ENCODE peak calls at places on chromosomes 12 and 14, in nine cellular contexts. W is activated CD4-positive, CD25-positive, alpha-beta regulatory T cell treated with anti-CD3 and anti-CD28 coated beads, Interleukin-2, amount 50 U/mL, for 72 hours; L is naive B cell; T is ACHN; B is WERI-Rb-1; H is retinal pigment epithelial cell; P is GM04504; J is NCI-H345; N is stimulated activated CD8-positive, alpha-beta memory T cell treated with anti-CD3 and anti-CD28 coated beads, Interleukin-7, amount 100 ng/mL, for 1 hour. G is an unnamed sample.
A peak's percentile ranks its signal among the peaks of the same experiment; 100 is the strongest.

GRCh38 chr12:27667540-27667939 is 28.7 kb upstream of the REP15 start:
- DNase-seq in B (no peak), H (no peak), P (peak; percentile 76), J (no peak), L (no peak), W (no peak), T (no peak), N (no peak), G (no peak)

GRCh38 chr12:111767362-111768158 is 827 bp downstream of the ALDH2 start:
- DNase-seq in P (no peak), N (no peak), J (peak; percentile 20), L (no peak), T (peak; percentile 86), W (no peak), B (no peak), H (no peak), G (peak; percentile 63)

GRCh38 chr12:102891756-102892155 is 25.3 kb downstream of the PAH start:
- DNase-seq in L (no peak), B (peak; percentile 56), J (no peak), H (no peak), P (no peak), W (no peak), N (no peak), T (no peak), G (no peak)

GRCh38 chr14:50882932-50883826 is 11.3 kb downstream of the ABHD12B start:
- DNase-seq in W (no peak), P (no peak), N (no peak), B (no peak), H (no peak), L (no peak), T (no peak), J (no peak), G (no peak)

GRCh38 chr14:67784244-67784823 is 32.1 kb downstream of the ZFYVE26 start:
- DNase-seq in B (no peak), T (no peak), N (no peak), H (no peak), P (no peak), W (no peak), J (no peak), L (no peak), G (no peak)

GRCh38 chr12:106345739-106346138 is 11.8 kb upstream of the POLR3B start:
- DNase-seq in H (no peak), B (peak; percentile 69), L (no peak), N (no peak), P (peak; percentile 40), T (peak; percentile 70), W (no peak), J (peak; percentile 6), G (peak; percentile 91)

GRCh38 chr14:100569734-100570251 is 17.4 kb downstream of the BEGAIN start:
- DNase-seq in P (no peak), B (no peak), W (no peak), J (no peak), T (no peak), H (no peak), N (no peak), L (no peak), G (no peak)

GRCh38 chr14:91649930-91650329 is 82.0 kb downstream of the CATSPERB start:
- DNase-seq in B (no peak), H (peak; percentile 37), T (peak; percentile 33), J (peak; percentile 19), L (no peak), W (no peak), P (peak; percentile 8), N (no peak), G (peak; percentile 25)

GRCh38 chr12:91778938-91779400 is 366.7 kb downstream of the BTG1 start:
- DNase-seq in B (no peak), H (peak; percentile 70), N (no peak), J (no peak), L (no peak), T (peak; percentile 91), P (peak; percentile 75), W (peak; percentile 39), G (peak; percentile 76)

GRCh38 chr12:6264402-6265037 is 46.0 kb upstream of the PLEKHG6 start:
- DNase-seq in L (no peak), H (no peak), P (no peak), N (no peak), W (no peak), J (peak; percentile 29), B (no peak), T (no peak), G (peak; percentile 41)

GRCh38 chr12:96720363-96720705 is 186.7 kb upstream of the NEDD1 start:
- DNase-seq in J (peak; percentile 48), L (no peak), T (peak; percentile 43), B (no peak), H (no peak), W (peak; percentile 33), N (no peak), P (no peak), G (peak; percentile 2)

GRCh38 chr14:34474187-34474679 is 12.2 kb upstream of the SPTSSA start:
- DNase-seq in T (no peak), N (no peak), H (no peak), J (no peak), W (no peak), B (no peak), P (no peak), L (no peak), G (no peak)

GRCh38 chr14:89540830-89541470 is 123.9 kb upstream of the FOXN3 start:
- DNase-seq in W (no peak), H (peak; percentile 25), L (no peak), J (no peak), P (peak; percentile 43), N (no peak), T (no peak), B (no peak), G (peak; percentile 80)